ENCODE peak calls at places on chromosomes 6 and 20, in ten cellular contexts. V is BJ, Z is lower lobe of right lung, H is lower leg skin, X is ascending aorta, Q is dorsolateral prefrontal cortex, B is AG04450, C is HFFc6, L is cardiac fibroblast, E is PC-3. Y is an unnamed sample.

GRCh38 chr6:116531675-116532570 is 13.6 kb downstream of the TRAPPC3L start:
- DNase-seq in B (peak; percentile 52), C (peak; percentile 73), H (no peak), Q (no peak), V (no peak), E (peak; percentile 67), Z (peak; percentile 39), L (peak; percentile 88), X (peak; percentile 81), Y (peak; percentile 69)

GRCh38 chr20:38197217-38198008 is 32.3 kb upstream of the TGM2 start:
- DNase-seq in B (no peak), V (no peak), Q (no peak), H (peak; percentile 43), Z (no peak), E (no peak), X (peak; percentile 47), L (peak; percentile 33), C (no peak), Y (no peak)

GRCh38 chr6:98572579-98572978 is 261.8 kb upstream of the POU3F2 start:
- DNase-seq in Q (no peak), X (no peak), Z (no peak), B (no peak), H (no peak), V (no peak), C (no peak), E (no peak), L (no peak), Y (no peak)

GRCh38 chr6:46325561-46326525 is 155.1 kb upstream of the ENPP5 start:
- DNase-seq in X (no peak), C (no peak), V (peak; percentile 53), H (no peak), E (peak; percentile 55), B (no peak), L (peak; percentile 36), Z (peak; percentile 41), Q (peak; percentile 80), Y (peak; percentile 17)

GRCh38 chr6:144150673-144151009 is 324 bp downstream of the STX11 start:
- DNase-seq in Q (no peak), L (peak; percentile 32), Z (peak; percentile 66), H (no peak), E (peak; percentile 13), B (no peak), C (no peak), X (peak; percentile 68), V (no peak), Y (no peak)

GRCh38 chr6:153484056-153484455 is 353.0 kb upstream of the RGS17 start:
- DNase-seq in H (no peak), X (no peak), Q (no peak), C (no peak), L (no peak), E (no peak), Z (no peak), V (no peak), B (no peak), Y (no peak)

GRCh38 chr6:114987281-114987680 is 644.5 kb upstream of the HS3ST5 start:
- DNase-seq in L (no peak), Z (no peak), V (no peak), H (no peak), E (no peak), C (no peak), B (no peak), Q (no peak), X (no peak), Y (no peak)

GRCh38 chr20:3233131-3233990 is 5.6 kb downstream of the SLC4A11 start:
- DNase-seq in Q (no peak), C (no peak), Z (no peak), V (no peak), L (no peak), E (no peak), B (no peak), X (no peak), H (no peak), Y (no peak)

GRCh38 chr6:125821825-125822281 is 31.1 kb downstream of the NCOA7 start:
- DNase-seq in V (no peak), H (no peak), E (no peak), Z (no peak), B (no peak), Q (no peak), X (no peak), L (no peak), C (no peak), Y (no peak)

GRCh38 chr20:43926287-43926686 is 11.6 kb downstream of the TOX2 start:
- DNase-seq in L (no peak), Q (no peak), E (no peak), Z (no peak), C (no peak), H (no peak), V (no peak), X (no peak), B (no peak), Y (no peak)

GRCh38 chr20:43925215-43925614 is 10.6 kb downstream of the TOX2 start:
- DNase-seq in H (no peak), Q (no peak), V (no peak), L (no peak), E (no peak), C (no peak), B (no peak), X (no peak), Z (no peak), Y (no peak)

GRCh38 chr20:43926691-43927090 is 12.0 kb downstream of the TOX2 start:
- DNase-seq in C (no peak), V (no peak), X (no peak), E (no peak), H (no peak), L (no peak), B (no peak), Z (no peak), Q (no peak), Y (no peak)

GRCh38 chr20:43923917-43924316 is 9.3 kb downstream of the TOX2 start:
- DNase-seq in X (no peak), V (no peak), Z (no peak), B (no peak), E (no peak), C (no peak), Q (no peak), H (no peak), L (no peak), Y (no peak)

GRCh38 chr20:43925786-43926185 is 11.1 kb downstream of the TOX2 start:
- DNase-seq in Q (no peak), E (peak; percentile 52), X (no peak), L (peak; percentile 33), H (no peak), B (no peak), Z (no peak), C (peak; percentile 45), V (no peak), Y (no peak)
- TF ChIP-seq CTCF in Q (no peak), E (peak; percentile 19), X (no peak), L (no peak), H (no peak), B (no peak), Z (peak; percentile 16), C (peak; percentile 24), V (peak; percentile 10), Y (no peak)

GRCh38 chr6:43950731-43951062 is 176.6 kb downstream of the MRPL14 start:
- DNase-seq in E (no peak), V (no peak), B (no peak), Z (no peak), C (no peak), L (no peak), H (no peak), Q (no peak), X (no peak), Y (no peak)

GRCh38 chr6:43949451-43950110 is 177.7 kb downstream of the MRPL14 start:
- DNase-seq in C (no peak), E (no peak), X (peak; percentile 19), V (no peak), Z (no peak), H (no peak), Q (no peak), B (no peak), L (no peak), Y (no peak)

GRCh38 chr6:43947860-43948259 is 177.8 kb downstream of the VEGFA start:
- DNase-seq in Q (no peak), H (no peak), V (no peak), B (no peak), X (peak; percentile 21), L (no peak), Z (no peak), E (no peak), C (no peak), Y (no peak)

GRCh38 chr6:43950206-43950605 is 177.0 kb downstream of the MRPL14 start:
- DNase-seq in X (no peak), L (no peak), Z (no peak), Q (no peak), E (no peak), C (no peak), B (no peak), H (peak; percentile 67), V (no peak), Y (no peak)

DNA sequence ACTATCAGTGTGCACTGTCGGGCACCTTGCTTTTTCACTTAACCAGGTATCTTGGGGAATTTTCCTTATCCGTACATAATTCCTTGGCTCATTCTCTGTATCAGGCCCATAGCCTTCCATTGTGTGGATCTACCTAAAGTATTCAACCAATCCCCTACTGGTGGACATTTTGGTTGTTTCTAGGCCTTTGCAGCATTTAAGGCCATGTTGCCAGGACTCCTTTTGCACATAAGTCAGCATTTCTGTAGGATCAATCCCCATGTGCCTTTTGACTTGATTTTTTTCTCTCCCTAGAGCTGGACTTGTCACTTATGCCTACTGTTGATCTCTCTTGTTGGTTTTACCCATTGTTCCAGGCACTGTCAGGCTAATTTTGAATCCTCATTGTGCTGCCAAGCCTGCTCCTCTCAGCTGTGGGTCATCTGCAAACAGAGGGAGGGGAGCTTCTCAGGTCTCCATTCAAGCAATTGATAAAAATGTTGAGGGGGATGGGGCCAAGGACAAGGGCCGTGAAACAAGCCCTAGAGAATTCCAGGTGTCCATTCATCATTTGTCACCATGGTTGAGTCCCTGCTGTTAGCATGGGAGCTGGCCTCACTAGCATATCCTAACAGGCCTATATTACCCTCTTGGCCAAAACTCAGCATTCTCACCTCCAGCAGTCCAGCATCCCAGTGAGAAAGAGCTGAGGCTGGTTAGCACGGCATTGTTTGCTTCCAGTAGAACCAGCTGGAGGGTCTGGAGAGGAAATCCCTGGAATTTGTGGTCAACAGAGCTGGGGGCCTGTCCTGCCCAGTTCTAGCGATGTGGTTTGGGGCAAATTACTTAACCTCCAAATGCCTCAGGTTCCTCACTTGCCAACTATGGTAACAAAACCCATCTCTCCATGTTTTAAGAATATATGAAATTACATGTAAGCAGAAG is 178.5 kb downstream of the MRPL14 start:
- DNase-seq in H (no peak), C (no peak), V (no peak), E (no peak), X (peak; percentile 15), L (no peak), Q (no peak), Z (no peak), B (peak; percentile 24), Y (no peak)
- TF ChIP-seq CTCF in H (no peak), C (no peak), V (no peak), E (no peak), X (no peak), L (no peak), Q (no peak), Z (no peak), B (no peak), Y (no peak)

GRCh38 chr6:52207066-52207465 is 20.9 kb downstream of the IL17A start:
- DNase-seq in V (no peak), Q (no peak), B (no peak), Z (no peak), L (no peak), E (no peak), C (no peak), X (no peak), H (no peak), Y (no peak)
- TF ChIP-seq CTCF in V (no peak), Q (no peak), B (no peak), Z (no peak), L (no peak), E (peak; percentile 43), C (no peak), X (no peak), H (no peak), Y (no peak)

GRCh38 chr6:139341060-139341459 is 33.4 kb downstream of the CITED2 start:
- DNase-seq in E (no peak), L (no peak), B (no peak), C (no peak), V (no peak), X (no peak), Z (no peak), H (no peak), Q (no peak), Y (no peak)
- TF ChIP-seq CTCF in E (no peak), L (no peak), B (no peak), C (no peak), V (no peak), X (no peak), Z (no peak), H (no peak), Q (no peak), Y (no peak)

Y was measured in nephron progenitor cell.